ENCODE peak calls at places on chromosome 10, in ten cellular contexts. One of them, this sample, is unnamed.

GRCh38 chr10:60573342-60573741 is 183.7 kb upstream of the ANK3 start:
- DNase-seq in CD14-positive monocyte: no peak
- DNase-seq in SJSA1: peak
- DNase-seq in cardiac fibroblast: peak
- DNase-seq in activated CD4-positive, CD25-positive, alpha-beta regulatory T cell: no peak
- DNase-seq in AML-193: no peak
- DNase-seq in NCI-H1092: no peak
- DNase-seq in cerebellar cortex: peak
- DNase-seq in HFFc6: no peak
- DNase-seq in effector memory CD8-positive, alpha-beta T cell: no peak
- DNase-seq in this sample: peak

GRCh38 chr10:121595806-121596667 is 2.2 kb downstream of the FGFR2 start:
- DNase-seq in CD14-positive monocyte: no peak
- DNase-seq in SJSA1: no peak
- DNase-seq in cardiac fibroblast: no peak
- DNase-seq in activated CD4-positive, CD25-positive, alpha-beta regulatory T cell: no peak
- DNase-seq in AML-193: no peak
- DNase-seq in NCI-H1092: peak
- DNase-seq in cerebellar cortex: no peak
- DNase-seq in HFFc6: no peak
- DNase-seq in effector memory CD8-positive, alpha-beta T cell: no peak
- DNase-seq in this sample: no peak

GRCh38 chr10:538895-539294 is 150.6 kb downstream of the DIP2C start:
- DNase-seq in CD14-positive monocyte: no peak
- DNase-seq in SJSA1: no peak
- DNase-seq in cardiac fibroblast: peak
- DNase-seq in activated CD4-positive, CD25-positive, alpha-beta regulatory T cell: no peak
- DNase-seq in AML-193: no peak
- DNase-seq in NCI-H1092: no peak
- DNase-seq in cerebellar cortex: no peak
- DNase-seq in HFFc6: peak
- DNase-seq in effector memory CD8-positive, alpha-beta T cell: no peak
- DNase-seq in this sample: peak

GRCh38 chr10:37488792-37489657 is 363.6 kb downstream of the ANKRD30A start:
- DNase-seq in CD14-positive monocyte: no peak
- DNase-seq in SJSA1: peak
- DNase-seq in cardiac fibroblast: peak
- DNase-seq in activated CD4-positive, CD25-positive, alpha-beta regulatory T cell: no peak
- DNase-seq in AML-193: no peak
- DNase-seq in NCI-H1092: no peak
- DNase-seq in cerebellar cortex: no peak
- DNase-seq in HFFc6: peak
- DNase-seq in effector memory CD8-positive, alpha-beta T cell: no peak
- DNase-seq in this sample: no peak

GRCh38 chr10:50396491-50397311 is 145.4 kb upstream of the ASAH2 start:
- DNase-seq in CD14-positive monocyte: no peak
- DNase-seq in SJSA1: peak
- DNase-seq in cardiac fibroblast: peak
- DNase-seq in activated CD4-positive, CD25-positive, alpha-beta regulatory T cell: no peak
- DNase-seq in AML-193: no peak
- DNase-seq in NCI-H1092: no peak
- DNase-seq in cerebellar cortex: no peak
- DNase-seq in HFFc6: peak
- DNase-seq in effector memory CD8-positive, alpha-beta T cell: no peak
- DNase-seq in this sample: peak

GRCh38 chr10:3136763-3137611 is 35.6 kb downstream of the PITRM1 start:
- DNase-seq in CD14-positive monocyte: no peak
- DNase-seq in SJSA1: no peak
- DNase-seq in cardiac fibroblast: peak
- DNase-seq in activated CD4-positive, CD25-positive, alpha-beta regulatory T cell: no peak
- DNase-seq in AML-193: no peak
- DNase-seq in NCI-H1092: no peak
- DNase-seq in cerebellar cortex: no peak
- DNase-seq in HFFc6: no peak
- DNase-seq in effector memory CD8-positive, alpha-beta T cell: no peak
- DNase-seq in this sample: no peak

GRCh38 chr10:42836771-42837468 is 54.3 kb downstream of the BMS1 start:
- DNase-seq in CD14-positive monocyte: no peak
- DNase-seq in SJSA1: no peak
- DNase-seq in cardiac fibroblast: peak
- DNase-seq in activated CD4-positive, CD25-positive, alpha-beta regulatory T cell: no peak
- DNase-seq in AML-193: no peak
- DNase-seq in NCI-H1092: no peak
- DNase-seq in cerebellar cortex: no peak
- DNase-seq in HFFc6: peak
- DNase-seq in effector memory CD8-positive, alpha-beta T cell: no peak
- DNase-seq in this sample: peak

GRCh38 chr10:85510682-85511081 is 855.9 kb downstream of the GRID1 start:
- DNase-seq in CD14-positive monocyte: no peak
- DNase-seq in SJSA1: no peak
- DNase-seq in cardiac fibroblast: no peak
- DNase-seq in activated CD4-positive, CD25-positive, alpha-beta regulatory T cell: no peak
- DNase-seq in AML-193: no peak
- DNase-seq in NCI-H1092: no peak
- DNase-seq in cerebellar cortex: no peak
- DNase-seq in HFFc6: no peak
- DNase-seq in effector memory CD8-positive, alpha-beta T cell: no peak
- DNase-seq in this sample: no peak

GRCh38 chr10:133481657-133482056 is 27.9 kb downstream of the SCART1 start:
- DNase-seq in CD14-positive monocyte: no peak
- DNase-seq in SJSA1: no peak
- DNase-seq in cardiac fibroblast: no peak
- DNase-seq in activated CD4-positive, CD25-positive, alpha-beta regulatory T cell: no peak
- DNase-seq in AML-193: no peak
- DNase-seq in NCI-H1092: no peak
- DNase-seq in cerebellar cortex: no peak
- DNase-seq in HFFc6: no peak
- DNase-seq in effector memory CD8-positive, alpha-beta T cell: no peak
- DNase-seq in this sample: no peak

GRCh38 chr10:89373916-89374711 is 3.7 kb upstream of the IFIT1B start:
- DNase-seq in CD14-positive monocyte: no peak
- DNase-seq in SJSA1: peak
- DNase-seq in cardiac fibroblast: peak
- DNase-seq in activated CD4-positive, CD25-positive, alpha-beta regulatory T cell: no peak
- DNase-seq in AML-193: no peak
- DNase-seq in NCI-H1092: peak
- DNase-seq in cerebellar cortex: peak
- DNase-seq in HFFc6: peak
- DNase-seq in effector memory CD8-positive, alpha-beta T cell: no peak
- DNase-seq in this sample: peak

GRCh38 chr10:60914676-60915075 is 29.3 kb downstream of the RHOBTB1 start:
- DNase-seq in CD14-positive monocyte: no peak
- DNase-seq in SJSA1: peak
- DNase-seq in cardiac fibroblast: peak
- DNase-seq in activated CD4-positive, CD25-positive, alpha-beta regulatory T cell: no peak
- DNase-seq in AML-193: no peak
- DNase-seq in NCI-H1092: no peak
- DNase-seq in cerebellar cortex: no peak
- DNase-seq in HFFc6: peak
- DNase-seq in effector memory CD8-positive, alpha-beta T cell: no peak
- DNase-seq in this sample: peak

GRCh38 chr10:58240531-58240930 is 27.2 kb downstream of the IPMK start:
- DNase-seq in CD14-positive monocyte: no peak
- DNase-seq in SJSA1: peak
- DNase-seq in cardiac fibroblast: peak
- DNase-seq in activated CD4-positive, CD25-positive, alpha-beta regulatory T cell: no peak
- DNase-seq in AML-193: no peak
- DNase-seq in NCI-H1092: no peak
- DNase-seq in cerebellar cortex: no peak
- DNase-seq in HFFc6: no peak
- DNase-seq in effector memory CD8-positive, alpha-beta T cell: no peak
- DNase-seq in this sample: no peak

GRCh38 chr10:96446966-96447596 is 66.6 kb downstream of the TLL2 start:
- DNase-seq in CD14-positive monocyte: no peak
- DNase-seq in SJSA1: no peak
- DNase-seq in cardiac fibroblast: no peak
- DNase-seq in activated CD4-positive, CD25-positive, alpha-beta regulatory T cell: no peak
- DNase-seq in AML-193: no peak
- DNase-seq in NCI-H1092: no peak
- DNase-seq in cerebellar cortex: no peak
- DNase-seq in HFFc6: no peak
- DNase-seq in effector memory CD8-positive, alpha-beta T cell: no peak
- DNase-seq in this sample: no peak

GRCh38 chr10:60974463-60975149 is 30.6 kb upstream of the RHOBTB1 start:
- DNase-seq in CD14-positive monocyte: no peak
- DNase-seq in SJSA1: peak
- DNase-seq in cardiac fibroblast: no peak
- DNase-seq in activated CD4-positive, CD25-positive, alpha-beta regulatory T cell: no peak
- DNase-seq in AML-193: no peak
- DNase-seq in NCI-H1092: no peak
- DNase-seq in cerebellar cortex: no peak
- DNase-seq in HFFc6: no peak
- DNase-seq in effector memory CD8-positive, alpha-beta T cell: no peak
- DNase-seq in this sample: peak

GRCh38 chr10:78436223-78436575 is 402.5 kb downstream of the RPS24 start:
- DNase-seq in CD14-positive monocyte: no peak
- DNase-seq in SJSA1: no peak
- DNase-seq in cardiac fibroblast: no peak
- DNase-seq in activated CD4-positive, CD25-positive, alpha-beta regulatory T cell: no peak
- DNase-seq in AML-193: no peak
- DNase-seq in NCI-H1092: no peak
- DNase-seq in cerebellar cortex: no peak
- DNase-seq in HFFc6: no peak
- DNase-seq in effector memory CD8-positive, alpha-beta T cell: no peak
- DNase-seq in this sample: no peak

GRCh38 chr10:58560068-58560467 is 47.4 kb downstream of the BICC1 start:
- DNase-seq in CD14-positive monocyte: no peak
- DNase-seq in SJSA1: no peak
- DNase-seq in cardiac fibroblast: no peak
- DNase-seq in activated CD4-positive, CD25-positive, alpha-beta regulatory T cell: no peak
- DNase-seq in AML-193: no peak
- DNase-seq in NCI-H1092: no peak
- DNase-seq in cerebellar cortex: no peak
- DNase-seq in HFFc6: no peak
- DNase-seq in effector memory CD8-positive, alpha-beta T cell: no peak
- DNase-seq in this sample: no peak

GRCh38 chr10:130022501-130023299 is 58.6 kb upstream of the EBF3 start:
- DNase-seq in CD14-positive monocyte: no peak
- DNase-seq in SJSA1: no peak
- DNase-seq in cardiac fibroblast: peak
- DNase-seq in activated CD4-positive, CD25-positive, alpha-beta regulatory T cell: no peak
- DNase-seq in AML-193: no peak
- DNase-seq in NCI-H1092: no peak
- DNase-seq in cerebellar cortex: no peak
- DNase-seq in HFFc6: peak
- DNase-seq in effector memory CD8-positive, alpha-beta T cell: no peak
- DNase-seq in this sample: peak

GRCh38 chr10:22736134-22736533 is 21.8 kb upstream of the PIP4K2A start:
- DNase-seq in CD14-positive monocyte: no peak
- DNase-seq in SJSA1: no peak
- DNase-seq in cardiac fibroblast: peak
- DNase-seq in activated CD4-positive, CD25-positive, alpha-beta regulatory T cell: no peak
- DNase-seq in AML-193: no peak
- DNase-seq in NCI-H1092: no peak
- DNase-seq in cerebellar cortex: no peak
- DNase-seq in HFFc6: peak
- DNase-seq in effector memory CD8-positive, alpha-beta T cell: no peak
- DNase-seq in this sample: no peak

GRCh38 chr10:3654496-3654895 is 130.5 kb downstream of the KLF6 start:
- DNase-seq in CD14-positive monocyte: no peak
- DNase-seq in SJSA1: no peak
- DNase-seq in cardiac fibroblast: no peak
- DNase-seq in activated CD4-positive, CD25-positive, alpha-beta regulatory T cell: no peak
- DNase-seq in AML-193: no peak
- DNase-seq in NCI-H1092: no peak
- DNase-seq in cerebellar cortex: no peak
- DNase-seq in HFFc6: no peak
- DNase-seq in effector memory CD8-positive, alpha-beta T cell: no peak
- DNase-seq in this sample: peak

GRCh38 chr10:34058922-34059614 is 724.6 kb upstream of the NRP1 start:
- DNase-seq in CD14-positive monocyte: no peak
- DNase-seq in SJSA1: no peak
- DNase-seq in cardiac fibroblast: no peak
- DNase-seq in activated CD4-positive, CD25-positive, alpha-beta regulatory T cell: no peak
- DNase-seq in AML-193: no peak
- DNase-seq in NCI-H1092: no peak
- DNase-seq in cerebellar cortex: no peak
- DNase-seq in HFFc6: no peak
- DNase-seq in effector memory CD8-positive, alpha-beta T cell: no peak
- DNase-seq in this sample: no peak

GRCh38 chr10:13066527-13066926 is 33.4 kb upstream of the OPTN start:
- DNase-seq in CD14-positive monocyte: no peak
- DNase-seq in SJSA1: no peak
- DNase-seq in cardiac fibroblast: no peak
- DNase-seq in activated CD4-positive, CD25-positive, alpha-beta regulatory T cell: no peak
- DNase-seq in AML-193: no peak
- DNase-seq in NCI-H1092: no peak
- DNase-seq in cerebellar cortex: no peak
- DNase-seq in HFFc6: no peak
- DNase-seq in effector memory CD8-positive, alpha-beta T cell: no peak
- DNase-seq in this sample: no peak

GRCh38 chr10:71927669-71928592 is 36.3 kb upstream of the CHST3 start:
- DNase-seq in CD14-positive monocyte: no peak
- DNase-seq in SJSA1: peak
- DNase-seq in cardiac fibroblast: peak
- DNase-seq in activated CD4-positive, CD25-positive, alpha-beta regulatory T cell: no peak
- DNase-seq in AML-193: no peak
- DNase-seq in NCI-H1092: no peak
- DNase-seq in cerebellar cortex: no peak
- DNase-seq in HFFc6: peak
- DNase-seq in effector memory CD8-positive, alpha-beta T cell: no peak
- DNase-seq in this sample: peak

GRCh38 chr10:96217711-96218110 is 53.7 kb downstream of the BLNK start:
- DNase-seq in CD14-positive monocyte: no peak
- DNase-seq in SJSA1: no peak
- DNase-seq in cardiac fibroblast: no peak
- DNase-seq in activated CD4-positive, CD25-positive, alpha-beta regulatory T cell: no peak
- DNase-seq in AML-193: no peak
- DNase-seq in NCI-H1092: no peak
- DNase-seq in cerebellar cortex: no peak
- DNase-seq in HFFc6: no peak
- DNase-seq in effector memory CD8-positive, alpha-beta T cell: no peak
- DNase-seq in this sample: no peak

This sample was measured in mesenchymal stem cell.